ENCODE peak calls at places on chromosomes 1 and 21, in seven cellular contexts. U is adrenal gland; R is GM23248; G is heart left ventricle; J is upper lobe of right lung; W is effector memory CD4-positive, alpha-beta T cell; F is stomach. A is an unnamed sample.
A peak's percentile ranks its signal among the peaks of the same experiment; 100 is the strongest.

GRCh38 chr1:243917863-243918565 is 68.0 kb upstream of the AKT3 start:
- DNase-seq in U (no peak), R (peak; percentile 68), G (no peak), J (no peak), W (no peak), F (no peak), A (peak; percentile 60)

GRCh38 chr1:181090653-181091126 is 2.2 kb downstream of the IER5 start:
- DNase-seq in U (no peak), R (peak; percentile 54), G (no peak), J (no peak), W (peak; percentile 24), F (no peak), A (peak; percentile 42)

GRCh38 chr21:38300180-38300579 is 43.4 kb downstream of the KCNJ15 start:
- DNase-seq in U (no peak), R (no peak), G (no peak), J (no peak), W (no peak), F (no peak), A (no peak)

GRCh38 chr1:93775224-93775623 is 93.6 kb upstream of the BCAR3 start:
- DNase-seq in U (no peak), R (no peak), G (no peak), J (peak; percentile 83), W (no peak), F (no peak), A (no peak)

GRCh38 chr1:184629261-184629660 is 125.4 kb downstream of the EDEM3 start:
- DNase-seq in U (no peak), R (no peak), G (no peak), J (no peak), W (no peak), F (no peak), A (no peak)

GRCh38 chr1:46519209-46519608 is 29.6 kb downstream of the DMBX1 start:
- DNase-seq in U (no peak), R (peak; percentile 51), G (no peak), J (no peak), W (no peak), F (no peak), A (no peak)

GRCh38 chr1:180181996-180182675 is 27.5 kb downstream of the QSOX1 start:
- DNase-seq in U (no peak), R (no peak), G (no peak), J (peak; percentile 45), W (no peak), F (no peak), A (no peak)

GRCh38 chr1:24622218-24622617 is 20.9 kb upstream of the SRRM1 start:
- DNase-seq in U (no peak), R (no peak), G (no peak), J (no peak), W (no peak), F (no peak), A (no peak)

GRCh38 chr21:46048926-46049889 is 48.7 kb upstream of the COL6A2 start:
- DNase-seq in U (peak; percentile 71), R (peak; percentile 99), G (peak; percentile 87), J (no peak), W (no peak), F (peak; percentile 54), A (peak; percentile 98)

GRCh38 chr1:235397733-235398132 is 30.5 kb downstream of the TBCE start:
- DNase-seq in U (no peak), R (peak; percentile 99), G (no peak), J (no peak), W (no peak), F (no peak), A (peak; percentile 72)

GRCh38 chr1:229024528-229025119 is 246.3 kb upstream of the RAB4A start:
- DNase-seq in U (peak; percentile 88), R (peak; percentile 94), G (no peak), J (no peak), W (no peak), F (peak; percentile 56), A (peak; percentile 75)

GRCh38 chr21:22421416-22422190 is 1423.4 kb downstream of the NCAM2 start:
- DNase-seq in U (no peak), R (no peak), G (no peak), J (no peak), W (no peak), F (no peak), A (no peak)

GRCh38 chr21:14645702-14646101 is 99.6 kb upstream of the SAMSN1 start:
- DNase-seq in U (no peak), R (no peak), G (no peak), J (no peak), W (no peak), F (no peak), A (no peak)
- H3K4me1 ChIP-seq in U (no peaks in the 10 kb centered on the region), R (no peaks in the 10 kb centered on the region), G (no peaks in the 10 kb centered on the region), J (no peaks in the 10 kb centered on the region), W (no peaks in the 10 kb centered on the region), F (no peaks in the 10 kb centered on the region), A (no peaks in the 10 kb centered on the region)

DNA sequence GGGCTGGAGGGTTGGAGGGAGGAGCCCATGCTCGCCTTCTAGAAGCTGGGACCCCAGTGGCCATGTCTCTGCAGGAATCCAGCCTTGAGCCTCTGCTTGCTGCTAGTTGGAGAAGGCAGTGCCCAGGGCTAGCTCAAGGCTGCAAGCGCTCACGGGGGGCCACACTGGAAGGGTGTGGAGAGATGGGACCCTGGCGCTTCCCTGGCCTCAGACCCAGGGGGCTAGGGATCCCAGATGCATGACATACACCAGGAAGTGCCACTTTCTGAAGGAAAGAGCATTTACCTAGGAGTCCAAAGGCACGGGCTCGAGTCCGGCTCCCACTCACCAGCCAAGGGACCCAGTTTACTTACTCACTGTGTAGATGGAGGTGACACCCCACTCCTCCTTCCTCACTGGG is 32.6 kb downstream of the NENF start:
- DNase-seq in U (no peak), R (no peak), G (no peak), J (peak; percentile 29), W (no peak), F (no peak), A (no peak)
- H3K4me1 ChIP-seq in U (peaks cover 4% of the 10 kb centered on the region), R (peaks cover 1% of the 10 kb centered on the region), G (peaks cover 3% of the 10 kb centered on the region), J (no peaks in the 10 kb centered on the region), W (no peaks in the 10 kb centered on the region), F (peaks cover 10% of the 10 kb centered on the region), A (peaks cover 6% of the 10 kb centered on the region)

DNA sequence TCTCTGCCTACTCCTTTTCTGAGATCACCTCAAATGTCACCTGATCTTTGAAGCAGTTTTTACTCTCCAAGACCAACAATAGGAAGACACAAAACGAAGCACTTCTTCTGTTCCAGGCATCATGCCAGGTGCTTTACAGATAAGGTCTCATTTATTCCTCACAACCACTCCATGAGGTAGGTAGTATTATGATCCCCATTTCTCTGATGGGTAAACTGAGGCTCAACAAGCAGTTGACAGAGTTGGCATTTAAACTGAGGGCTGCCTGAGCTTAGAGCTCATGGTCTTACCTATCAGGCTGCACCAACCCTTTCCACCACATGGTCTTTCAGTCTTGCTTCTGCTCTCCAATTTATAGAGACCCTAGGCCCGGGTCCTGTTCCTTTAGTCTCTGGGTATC is 147.2 kb upstream of the JUN start:
- DNase-seq in U (no peak), R (no peak), G (no peak), J (no peak), W (no peak), F (no peak), A (no peak)
- H3K4me1 ChIP-seq in U (peaks cover 4% of the 10 kb centered on the region), R (peaks cover 27% of the 10 kb centered on the region), G (no peaks in the 10 kb centered on the region), J (peaks cover 13% of the 10 kb centered on the region), W (peaks cover 16% of the 10 kb centered on the region), F (peaks cover 65% of the 10 kb centered on the region), A (peaks cover 26% of the 10 kb centered on the region)

GRCh38 chr1:54415533-54415932 is 9.3 kb upstream of the SSBP3 start:
- DNase-seq in U (no peak), R (no peak), G (no peak), J (no peak), W (no peak), F (no peak), A (no peak)

GRCh38 chr1:54410359-54410758 is 4.2 kb upstream of the SSBP3 start:
- DNase-seq in U (no peak), R (no peak), G (no peak), J (no peak), W (no peak), F (no peak), A (no peak)

GRCh38 chr1:54413732-54414131 is 7.5 kb upstream of the SSBP3 start:
- DNase-seq in U (no peak), R (no peak), G (no peak), J (no peak), W (no peak), F (no peak), A (no peak)

GRCh38 chr1:54415986-54416385 is 9.8 kb upstream of the SSBP3 start:
- DNase-seq in U (no peak), R (no peak), G (no peak), J (no peak), W (no peak), F (no peak), A (no peak)

GRCh38 chr1:54413295-54413694 is 7.1 kb upstream of the SSBP3 start:
- DNase-seq in U (peak; percentile 55), R (peak; percentile 80), G (peak; percentile 60), J (no peak), W (no peak), F (peak; percentile 32), A (peak; percentile 63)
- H3K4me1 ChIP-seq in U (peaks cover 7% of the 10 kb centered on the region), R (peaks cover 17% of the 10 kb centered on the region), G (peaks cover under 1% of the 10 kb centered on the region), J (peaks cover 11% of the 10 kb centered on the region), W (peaks cover 22% of the 10 kb centered on the region), F (peaks cover 30% of the 10 kb centered on the region), A (peaks cover 12% of the 10 kb centered on the region)

GRCh38 chr1:203518541-203518940 is 24.6 kb downstream of the OPTC start:
- DNase-seq in U (no peak), R (no peak), G (no peak), J (no peak), W (no peak), F (no peak), A (no peak)

GRCh38 chr1:203516906-203517305 is 23.0 kb downstream of the OPTC start:
- DNase-seq in U (no peak), R (no peak), G (no peak), J (no peak), W (no peak), F (no peak), A (no peak)

GRCh38 chr1:203519896-203520295 is 25.9 kb downstream of the OPTC start:
- DNase-seq in U (no peak), R (no peak), G (no peak), J (no peak), W (no peak), F (no peak), A (no peak)

GRCh38 chr1:203519053-203519770 is 25.3 kb downstream of the OPTC start:
- DNase-seq in U (no peak), R (peak; percentile 17), G (no peak), J (no peak), W (no peak), F (peak; percentile 73), A (no peak)

GRCh38 chr1:203517426-203517974 is 23.5 kb downstream of the OPTC start:
- DNase-seq in U (no peak), R (no peak), G (no peak), J (no peak), W (no peak), F (no peak), A (no peak)
- H3K4me1 ChIP-seq in U (peaks cover 24% of the 10 kb centered on the region), R (peaks cover 45% of the 10 kb centered on the region), G (peaks cover 27% of the 10 kb centered on the region), J (peaks cover 18% of the 10 kb centered on the region), W (peaks cover 9% of the 10 kb centered on the region), F (peaks cover 59% of the 10 kb centered on the region), A (peaks cover 31% of the 10 kb centered on the region)

DNA sequence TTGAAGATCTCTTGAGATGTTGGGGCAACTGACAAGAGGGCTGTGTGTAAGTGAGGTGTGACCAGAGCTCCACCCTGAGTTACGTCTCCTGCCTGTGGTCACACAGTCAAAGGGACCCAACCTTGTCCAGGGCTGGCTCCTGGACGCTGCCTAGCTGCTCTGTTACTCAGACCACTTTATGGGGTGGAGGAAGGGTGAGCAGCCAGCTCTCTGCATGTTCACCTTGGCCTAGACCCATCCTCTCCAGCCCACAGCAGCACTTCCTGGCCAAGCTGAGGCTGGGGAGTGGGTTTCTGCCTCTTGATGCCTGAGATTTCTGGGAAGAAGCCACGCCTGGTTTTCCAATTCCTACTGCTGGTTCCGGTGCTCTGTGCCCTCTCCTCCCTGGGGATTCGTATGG is 24.6 kb downstream of the SLC2A1 start:
- DNase-seq in U (no peak), R (no peak), G (no peak), J (peak; percentile 65), W (no peak), F (no peak), A (no peak)
- H3K4me1 ChIP-seq in U (peaks cover 14% of the 10 kb centered on the region), R (peaks cover 33% of the 10 kb centered on the region), G (peaks cover 34% of the 10 kb centered on the region), J (peaks cover 56% of the 10 kb centered on the region), W (peaks cover 85% of the 10 kb centered on the region), F (peaks cover 88% of the 10 kb centered on the region), A (peaks cover 26% of the 10 kb centered on the region)

A was measured in adipocyte.